ENCODE peak calls at places on chromosomes 11 and 22, in six cellular contexts. J is HCT116; R is body of pancreas; B is effector memory CD4-positive, alpha-beta T cell; V is endothelial cell of umbilical vein; Z is SK-N-MC. X is an unnamed sample.

GRCh38 chr22:31001124-31001770 is 32.2 kb downstream of the TUG1 start:
- DNase-seq in J (no peak), R (no peak), B (no peak), V (no peak), Z (no peak), X (no peak)

GRCh38 chr11:65927904-65928397 is 8.7 kb downstream of the DRAP1 start:
- DNase-seq in J (no peak), R (no peak), B (peak; percentile 63), V (no peak), Z (no peak), X (peak; percentile 50)

GRCh38 chr11:116065519-116065918 is 561.3 kb upstream of the CADM1 start:
- DNase-seq in J (no peak), R (no peak), B (no peak), V (no peak), Z (no peak), X (no peak)

GRCh38 chr11:75896843-75897419 is 81.9 kb downstream of the UVRAG start:
- DNase-seq in J (peak; percentile 12), R (no peak), B (no peak), V (peak; percentile 63), Z (peak; percentile 40), X (no peak)

GRCh38 chr11:128664286-128664685 is 29.6 kb upstream of the FLI1 start:
- DNase-seq in J (no peak), R (no peak), B (no peak), V (no peak), Z (no peak), X (no peak)

GRCh38 chr22:25406510-25407210 is 157.8 kb upstream of the GRK3 start:
- DNase-seq in J (no peak), R (no peak), B (no peak), V (no peak), Z (no peak), X (no peak)

GRCh38 chr11:24267015-24267414 is 229.8 kb upstream of the LUZP2 start:
- DNase-seq in J (no peak), R (no peak), B (no peak), V (no peak), Z (no peak), X (no peak)

GRCh38 chr22:20547029-20547428 is 39.6 kb downstream of the MED15 start:
- DNase-seq in J (no peak), R (no peak), B (no peak), V (no peak), Z (no peak), X (no peak)

GRCh38 chr11:47158242-47158641 is 18.4 kb downstream of the ARFGAP2 start:
- DNase-seq in J (no peak), R (no peak), B (no peak), V (peak; percentile 25), Z (no peak), X (no peak)

GRCh38 chr11:26626346-26626745 is 54.3 kb upstream of the MUC15 start:
- DNase-seq in J (no peak), R (no peak), B (no peak), V (no peak), Z (no peak), X (no peak)

GRCh38 chr22:45317551-45318167 is 7.9 kb downstream of the FAM118A start:
- DNase-seq in J (no peak), R (no peak), B (no peak), V (peak; percentile 91), Z (no peak), X (no peak)

GRCh38 chr22:37248251-37248650 is 4.2 kb upstream of the RAC2 start:
- DNase-seq in J (no peak), R (no peak), B (no peak), V (no peak), Z (no peak), X (no peak)

GRCh38 chr11:123166095-123166559 is 28.9 kb downstream of the CLMP start:
- DNase-seq in J (no peak), R (no peak), B (no peak), V (no peak), Z (no peak), X (no peak)

GRCh38 chr22:45242778-45243191 is 2.1 kb upstream of the KIAA0930 start:
- DNase-seq in J (no peak), R (peak; percentile 72), B (no peak), V (peak; percentile 36), Z (no peak), X (no peak)

GRCh38 chr11:70482529-70482917 is 84.2 kb downstream of the CTTN start:
- DNase-seq in J (no peak), R (no peak), B (no peak), V (no peak), Z (no peak), X (no peak)

GRCh38 chr11:10400856-10401255 is 54.2 kb upstream of the AMPD3 start:
- DNase-seq in J (no peak), R (no peak), B (no peak), V (peak; percentile 31), Z (no peak), X (no peak)

GRCh38 chr11:112310414-112310813 is 49.8 kb upstream of the PLET1 start:
- DNase-seq in J (no peak), R (no peak), B (no peak), V (no peak), Z (no peak), X (no peak)

GRCh38 chr11:104968365-104968855 is at the start of gene CASP4:
- DNase-seq in J (peak; percentile 18), R (peak; percentile 18), B (no peak), V (peak; percentile 93), Z (peak; percentile 67), X (no peak)

GRCh38 chr11:57566035-57566504 is 1.4 kb downstream of the UBE2L6 start:
- DNase-seq in J (no peak), R (no peak), B (no peak), V (peak; percentile 53), Z (no peak), X (no peak)

GRCh38 chr11:134398644-134399292 is 13.3 kb downstream of the B3GAT1 start:
- DNase-seq in J (no peak), R (no peak), B (no peak), V (no peak), Z (no peak), X (no peak)

GRCh38 chr11:134395002-134395401 is 17.0 kb downstream of the B3GAT1 start:
- DNase-seq in J (no peak), R (no peak), B (no peak), V (no peak), Z (no peak), X (no peak)

GRCh38 chr11:134398079-134398444 is 14.0 kb downstream of the B3GAT1 start:
- DNase-seq in J (no peak), R (peak; percentile 20), B (no peak), V (no peak), Z (no peak), X (no peak)

GRCh38 chr11:134399293-134399654 is 12.8 kb downstream of the B3GAT1 start:
- DNase-seq in J (no peak), R (no peak), B (no peak), V (no peak), Z (no peak), X (no peak)

DNA sequence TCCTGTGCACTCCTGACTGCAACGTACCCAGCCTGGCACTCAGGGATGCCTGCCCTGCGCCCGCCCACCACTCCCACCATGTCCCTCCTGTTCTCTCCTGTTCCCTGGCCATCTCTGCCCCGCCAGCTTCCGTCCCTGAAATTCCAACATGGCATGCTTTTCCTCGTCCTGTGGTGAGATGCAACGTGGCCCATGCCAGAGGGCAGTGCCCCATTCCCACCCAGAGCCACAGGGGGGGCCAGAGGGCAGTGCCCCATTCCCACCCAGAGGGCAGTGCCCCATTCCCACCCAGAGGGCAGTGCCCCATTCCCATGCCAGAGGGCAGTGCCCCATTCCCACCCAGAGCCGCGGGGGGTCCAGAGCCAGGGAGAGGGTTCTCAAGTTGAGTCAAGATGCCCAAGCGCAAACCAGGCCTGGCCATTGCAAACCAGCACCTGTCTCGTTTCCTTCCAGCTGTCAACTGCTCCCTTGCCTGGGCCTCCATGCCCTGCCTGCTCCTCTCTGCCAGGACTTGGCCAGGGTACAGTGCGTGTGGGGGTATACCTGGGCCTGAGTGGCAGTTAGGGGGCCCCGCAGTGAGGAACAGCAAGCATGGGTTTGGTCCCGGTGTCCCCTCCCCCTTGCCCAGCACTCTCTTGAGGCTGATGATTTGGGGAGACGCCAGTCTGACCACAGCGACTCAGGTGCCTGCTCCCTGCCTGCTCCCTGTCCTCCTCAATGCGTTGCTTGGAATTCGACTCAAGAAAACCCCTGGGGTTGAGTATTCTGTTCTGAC is 14.6 kb downstream of the B3GAT1 start:
- DNase-seq in J (no peak), R (no peak), B (no peak), V (no peak), Z (no peak), X (no peak)
- H3K9me3 ChIP-seq in J (no peaks in the 10 kb centered on the region), R (no peaks in the 10 kb centered on the region), B (no peaks in the 10 kb centered on the region), V (no peaks in the 10 kb centered on the region), Z (no peaks in the 10 kb centered on the region), X (no peaks in the 10 kb centered on the region)

DNA sequence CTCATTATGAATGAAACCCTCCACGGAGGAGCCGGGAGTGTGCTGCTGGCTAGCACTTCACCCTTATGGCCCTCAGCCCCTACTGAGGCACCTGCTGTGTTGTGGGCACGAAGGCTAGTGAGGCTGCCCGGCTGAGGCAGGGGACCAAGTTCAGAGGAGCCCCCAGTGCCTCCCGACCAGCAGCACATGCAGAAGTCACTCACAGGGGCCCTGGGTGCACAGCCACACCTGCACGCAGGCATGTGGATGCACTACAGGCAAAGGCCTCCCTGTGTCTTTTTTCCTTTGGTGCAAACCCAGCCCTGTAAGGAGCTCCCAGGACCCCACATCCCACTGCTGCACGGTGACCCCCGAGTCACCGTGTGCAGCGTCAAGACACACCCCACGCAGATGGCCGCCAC is 261.5 kb downstream of the BRD1 start:
- DNase-seq in J (no peak), R (no peak), B (no peak), V (no peak), Z (no peak), X (no peak)
- H3K9me3 ChIP-seq in J (no peaks in the 10 kb centered on the region), R (no peaks in the 10 kb centered on the region), B (no peaks in the 10 kb centered on the region), V (peaks cover 4% of the 10 kb centered on the region), Z (no peaks in the 10 kb centered on the region), X (no peaks in the 10 kb centered on the region)

GRCh38 chr22:47616396-47617020 is 854.1 kb downstream of the TBC1D22A start:
- DNase-seq in J (no peak), R (no peak), B (no peak), V (no peak), Z (no peak), X (no peak)
- H3K9me3 ChIP-seq in J (no peaks in the 10 kb centered on the region), R (no peaks in the 10 kb centered on the region), B (no peaks in the 10 kb centered on the region), V (peaks cover 1% of the 10 kb centered on the region), Z (no peaks in the 10 kb centered on the region), X (no peaks in the 10 kb centered on the region)

GRCh38 chr22:47921906-47922305 is 1159.5 kb downstream of the TBC1D22A start:
- DNase-seq in J (no peak), R (no peak), B (no peak), V (no peak), Z (no peak), X (no peak)
- H3K9me3 ChIP-seq in J (peaks cover 9% of the 10 kb centered on the region), R (no peaks in the 10 kb centered on the region), B (no peaks in the 10 kb centered on the region), V (peaks cover 11% of the 10 kb centered on the region), Z (no peaks in the 10 kb centered on the region), X (no peaks in the 10 kb centered on the region)

X was measured in T-helper 17 cell.